ENCODE peak calls at places on chromosomes 3 and 15, in nine cellular contexts. X is adrenal gland, L is heart left ventricle, N is HepG2, Q is uterus, M is spleen, Z is GM12878, U is tibial nerve, W is stomach. O is an unnamed sample.

GRCh38 chr3:152198655-152199054 is 70.1 kb upstream of the MBNL1 start:
- DNase-seq in X (no peak), L (no peak), N (no peak), Q (no peak), M (no peak), Z (no peak), U (no peak), W (no peak), O (no peak)

GRCh38 chr3:183664913-183665381 is 29.5 kb downstream of the KLHL24 start:
- DNase-seq in X (no peak), L (no peak), N (no peak), Q (no peak), M (no peak), Z (no peak), U (no peak), W (no peak), O (no peak)

GRCh38 chr3:117661636-117662095 is 952.1 kb downstream of the TUSC7 start:
- DNase-seq in X (no peak), L (no peak), N (no peak), Q (no peak), M (no peak), Z (no peak), U (no peak), W (no peak), O (no peak)

GRCh38 chr3:122947086-122947611 is 80.4 kb downstream of the SEMA5B start:
- DNase-seq in X (no peak), L (no peak), N (no peak), Q (no peak), M (no peak), Z (no peak), U (no peak), W (no peak), O (no peak)

GRCh38 chr15:52679232-52680040 is at the start of gene ATOSA:
- DNase-seq in X (peak), L (peak), N (peak), Q (peak), M (peak), Z (peak), U (peak), W (peak), O (peak)

GRCh38 chr15:93917181-93917580 is 314.2 kb upstream of the MCTP2 start:
- DNase-seq in X (no peak), L (no peak), N (no peak), Q (no peak), M (no peak), Z (no peak), U (no peak), W (no peak), O (no peak)

GRCh38 chr3:132974086-132974485 is 64.1 kb upstream of the TMEM108 start:
- DNase-seq in X (no peak), L (no peak), N (no peak), Q (no peak), M (no peak), Z (no peak), U (no peak), W (no peak), O (no peak)

GRCh38 chr3:175392653-175393052 is 533.5 kb downstream of the NAALADL2 start:
- DNase-seq in X (no peak), L (no peak), N (no peak), Q (no peak), M (no peak), Z (no peak), U (no peak), W (no peak), O (no peak)

GRCh38 chr3:46360904-46361303 is 7.0 kb downstream of the CCR2 start:
- DNase-seq in X (no peak), L (no peak), N (no peak), Q (no peak), M (no peak), Z (no peak), U (no peak), W (no peak), O (no peak)

GRCh38 chr3:46565607-46566039 is 479 bp downstream of the LRRC2 start:
- DNase-seq in X (no peak), L (peak), N (peak), Q (peak), M (no peak), Z (no peak), U (no peak), W (no peak), O (no peak)

GRCh38 chr3:41249318-41249717 is 50.0 kb downstream of the CTNNB1 start:
- DNase-seq in X (no peak), L (no peak), N (no peak), Q (no peak), M (no peak), Z (no peak), U (no peak), W (no peak), O (no peak)

GRCh38 chr3:197750396-197750831 is 731 bp downstream of the FYTTD1 start:
- DNase-seq in X (peak), L (peak), N (no peak), Q (peak), M (peak), Z (no peak), U (peak), W (peak), O (peak)
- TF ChIP-seq POLR2A in X (peak), L (no peak), N (no peak), Q (no peak), M (no peak), Z (peak), U (peak), W (no peak), O (no peak)

GRCh38 chr15:43185161-43186002 is at the start of gene CCNDBP1:
- DNase-seq in X (peak), L (peak), N (peak), Q (peak), M (peak), Z (peak), U (peak), W (peak), O (peak)
- TF ChIP-seq POLR2A in X (peak), L (peak), N (peak), Q (peak), M (peak), Z (peak), U (peak), W (peak), O (peak)

DNA sequence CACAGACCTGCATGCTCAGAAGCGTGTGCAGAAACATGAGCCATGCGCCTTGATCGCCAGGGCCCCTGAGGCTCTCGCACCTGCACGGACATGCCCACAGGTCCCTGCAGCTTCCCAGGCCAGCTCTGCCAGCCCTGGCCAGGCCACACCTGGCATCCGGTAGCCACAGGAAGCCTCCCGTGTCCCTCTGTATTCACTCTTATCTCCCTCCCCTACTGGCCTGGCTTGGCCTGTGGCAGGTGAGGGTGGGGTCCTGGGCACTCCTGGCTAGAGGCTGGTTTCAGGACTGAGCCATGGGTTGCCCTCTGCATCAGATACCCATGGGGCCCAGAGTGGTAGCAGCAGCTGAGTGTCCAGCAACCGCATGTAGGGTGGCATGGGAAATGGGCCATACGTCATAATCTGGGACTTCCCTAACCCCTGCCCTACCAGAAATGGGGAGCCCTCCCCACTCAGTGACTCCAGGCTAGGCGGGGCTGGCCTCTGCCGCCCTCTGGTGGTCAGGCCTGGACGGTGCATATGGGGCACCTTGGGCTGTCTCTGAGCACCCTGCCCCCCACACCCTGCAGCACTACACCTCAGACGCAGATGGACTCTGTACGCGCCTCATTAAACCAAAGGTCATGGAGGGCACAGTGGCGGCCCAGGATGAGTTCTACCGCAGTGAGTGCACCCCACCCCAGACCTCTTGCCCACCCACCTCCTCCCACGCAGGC is 12.6 kb upstream of the LMAN1L start:
- DNase-seq in X (peak), L (peak), N (peak), Q (peak), M (peak), Z (peak), U (peak), W (peak), O (peak)
- TF ChIP-seq POLR2A in X (no peak), L (no peak), N (no peak), Q (no peak), M (no peak), Z (peak), U (no peak), W (no peak), O (no peak)

GRCh38 chr15:66502491-66502890 is 2.2 kb downstream of the RPL4 start:
- DNase-seq in X (no peak), L (no peak), N (no peak), Q (no peak), M (no peak), Z (no peak), U (no peak), W (no peak), O (no peak)

GRCh38 chr15:66496951-66497501 is 536 bp downstream of the SNAPC5 start:
- DNase-seq in X (peak), L (no peak), N (peak), Q (peak), M (no peak), Z (no peak), U (no peak), W (no peak), O (no peak)

GRCh38 chr15:66498501-66499386 is 1.2 kb upstream of the SNAPC5 start:
- DNase-seq in X (no peak), L (no peak), N (peak), Q (no peak), M (no peak), Z (no peak), U (no peak), W (no peak), O (no peak)

GRCh38 chr15:66494262-66494661 is 3.3 kb downstream of the SNAPC5 start:
- DNase-seq in X (no peak), L (no peak), N (no peak), Q (no peak), M (no peak), Z (no peak), U (no peak), W (no peak), O (no peak)

DNA sequence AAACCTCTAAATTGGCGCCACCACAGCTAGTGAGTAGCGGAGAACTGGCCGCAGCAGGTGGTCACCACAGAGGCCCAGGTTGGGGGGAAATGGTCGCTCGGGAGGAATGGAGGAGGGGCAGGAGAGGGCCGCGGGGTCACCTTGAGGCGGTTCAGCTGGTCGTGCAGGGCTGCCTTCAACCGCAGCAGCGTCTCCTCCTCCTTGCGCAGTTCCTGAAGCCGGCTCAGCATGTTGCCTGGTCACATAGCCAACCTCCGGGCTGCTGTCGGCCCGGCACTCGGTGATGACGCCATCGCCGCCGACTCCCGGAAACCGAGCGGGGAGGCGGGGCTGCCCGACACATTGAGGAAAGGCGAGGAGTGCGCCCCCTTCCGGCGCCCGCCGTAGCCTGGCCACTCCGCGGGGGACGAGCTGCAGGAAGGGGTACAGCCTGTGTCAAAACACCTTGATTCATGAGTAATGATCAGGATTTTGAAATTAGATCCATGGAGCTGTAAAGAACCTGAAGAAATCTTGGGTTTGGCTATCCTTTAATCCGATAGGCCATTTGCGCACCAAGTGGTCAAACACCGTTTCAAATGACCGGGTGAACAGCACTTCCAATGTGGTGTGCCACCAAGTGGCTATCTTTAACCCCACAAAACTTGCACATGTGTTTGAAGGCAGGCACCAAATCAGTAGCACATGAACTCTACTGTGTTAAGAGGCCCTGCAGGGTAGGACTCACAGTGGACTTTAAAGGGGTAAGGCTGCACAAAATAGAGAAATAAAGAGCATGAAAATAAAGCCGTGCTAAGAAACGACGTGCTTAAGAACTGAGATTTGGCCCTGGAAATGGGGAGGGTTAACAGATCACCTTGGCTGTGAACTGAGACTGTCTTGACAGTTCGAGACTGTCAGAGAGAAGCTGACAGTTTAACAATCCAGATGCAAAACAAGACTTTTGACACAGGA is at the start of gene SNAPC5:
- DNase-seq in X (peak), L (peak), N (peak), Q (peak), M (peak), Z (peak), U (peak), W (peak), O (peak)
- TF ChIP-seq POLR2A in X (peak), L (peak), N (peak), Q (peak), M (no peak), Z (peak), U (peak), W (peak), O (peak)

DNA sequence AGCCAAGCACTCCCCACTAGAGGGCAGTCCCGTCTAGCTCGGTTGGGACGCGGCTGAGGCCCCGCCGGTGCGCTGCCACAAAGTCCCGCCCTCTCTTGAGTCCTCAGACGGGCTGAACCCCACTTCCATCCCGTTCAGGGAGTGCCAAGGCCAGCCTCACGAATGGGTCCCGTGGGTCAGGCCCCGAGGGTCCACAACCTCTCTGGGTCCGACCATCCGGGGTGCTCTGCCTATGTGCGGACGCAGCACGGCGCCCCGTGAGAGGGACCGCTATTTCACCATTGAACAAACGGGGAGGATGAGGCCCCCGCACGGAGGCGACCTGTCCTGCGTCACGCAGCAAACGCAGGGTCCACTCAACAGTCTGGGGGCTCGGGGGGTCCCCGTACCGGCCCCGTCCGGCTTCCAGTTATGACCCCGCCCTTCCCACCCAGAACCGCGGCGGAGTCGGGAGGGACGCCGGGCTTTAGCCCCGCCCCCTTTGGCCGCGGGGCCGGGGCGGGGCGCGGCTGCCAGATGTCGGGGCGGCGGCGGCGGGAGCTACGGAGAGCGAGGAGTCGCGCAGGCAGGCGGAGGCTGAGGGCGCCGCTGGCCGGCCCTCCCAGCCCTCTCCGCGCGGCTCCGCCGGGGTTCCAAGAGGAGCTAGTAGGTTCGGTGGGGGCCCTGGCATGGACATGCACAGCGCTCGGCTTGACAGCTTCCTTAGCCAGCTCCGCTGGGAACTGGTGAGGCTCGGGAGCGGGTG is at the start of gene INKA1:
- DNase-seq in X (peak), L (peak), N (peak), Q (peak), M (peak), Z (no peak), U (peak), W (peak), O (peak)
- TF ChIP-seq POLR2A in X (peak), L (peak), N (no peak), Q (peak), M (no peak), Z (peak), U (no peak), W (no peak), O (no peak)

DNA sequence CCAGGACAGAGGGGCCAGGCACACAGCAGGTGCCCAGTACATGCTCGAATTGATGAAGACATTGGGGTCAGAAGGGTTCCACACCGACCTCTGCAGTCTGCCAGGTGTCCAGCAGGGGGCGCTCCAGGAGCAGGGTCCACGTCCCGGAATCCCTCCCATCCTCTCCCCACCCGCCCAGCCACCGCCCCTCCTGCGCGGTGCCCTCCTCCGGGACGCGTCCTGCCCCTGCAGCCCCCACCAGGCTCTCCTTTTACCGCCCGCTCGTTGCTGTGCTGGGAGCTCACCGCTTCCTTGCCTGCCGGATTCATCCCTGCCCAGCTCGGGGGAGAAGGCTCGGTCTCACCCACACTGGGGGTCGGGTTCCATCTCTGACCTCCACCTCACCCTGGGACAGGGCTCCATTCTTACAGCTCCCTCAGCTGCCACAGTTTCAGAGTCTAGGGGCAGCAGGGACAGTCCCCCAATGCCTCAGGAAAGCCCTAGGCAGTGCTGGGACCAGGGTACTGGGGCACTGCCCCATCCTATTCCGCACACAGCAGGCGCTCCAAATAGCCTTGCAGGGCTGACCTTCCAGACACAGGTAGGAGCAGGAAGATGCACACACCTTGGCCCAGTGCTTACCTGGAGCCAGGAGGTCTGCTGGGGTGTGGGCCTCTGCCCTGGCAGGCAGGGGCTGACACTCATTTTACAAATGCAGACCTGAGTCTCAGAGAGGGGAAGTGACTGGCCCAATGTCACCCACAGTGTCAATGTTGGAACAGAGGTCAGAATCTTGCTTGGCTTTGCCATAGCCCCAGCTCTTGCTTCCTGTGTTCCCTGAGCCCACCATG is 31.0 kb downstream of the GRIP2 start:
- DNase-seq in X (peak), L (peak), N (peak), Q (peak), M (peak), Z (no peak), U (peak), W (peak), O (peak)
- TF ChIP-seq POLR2A in X (no peak), L (no peak), N (no peak), Q (no peak), M (no peak), Z (no peak), U (no peak), W (no peak), O (no peak)

GRCh38 chr15:28948036-28948435 is 62.3 kb downstream of the APBA2 start:
- DNase-seq in X (no peak), L (no peak), N (no peak), Q (no peak), M (peak), Z (no peak), U (no peak), W (no peak), O (peak)
- TF ChIP-seq POLR2A in X (no peak), L (no peak), N (no peak), Q (no peak), M (no peak), Z (no peak), U (no peak), W (no peak), O (no peak)

DNA sequence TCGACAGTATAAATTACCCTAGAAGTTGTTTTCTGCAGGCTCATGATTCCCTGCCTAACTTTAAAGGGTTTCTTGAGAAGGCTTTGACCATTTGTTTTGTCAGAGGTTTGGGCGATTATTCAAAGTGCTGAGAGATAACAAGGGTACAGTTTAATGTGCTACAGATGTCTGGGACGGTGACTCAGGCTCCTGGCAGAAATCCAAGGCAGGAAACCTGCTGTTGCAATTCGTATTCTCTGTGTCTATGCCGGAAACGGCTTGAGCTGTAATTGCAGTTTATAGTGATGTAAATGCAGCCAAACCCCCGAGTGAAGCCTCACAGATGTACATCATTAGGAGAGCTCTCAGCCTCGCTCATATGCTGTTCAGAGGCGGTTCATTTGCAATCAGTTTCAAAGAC is 65.6 kb downstream of the SYNPR start:
- DNase-seq in X (peak), L (peak), N (peak), Q (peak), M (no peak), Z (peak), U (peak), W (peak), O (peak)
- TF ChIP-seq POLR2A in X (no peak), L (no peak), N (no peak), Q (no peak), M (no peak), Z (no peak), U (no peak), W (no peak), O (no peak)

O was measured in sigmoid colon.